ENCODE peak calls at places on chromosomes 6 and 20, in nine cellular contexts. H is HL-60, N is endothelial cell of umbilical vein, V is upper lobe of left lung, L is HepG2, O is spleen, D is GM23338, B is stomach, A is H1. Z is an unnamed sample.

GRCh38 chr6:39936857-39937256 is 2.6 kb upstream of the MOCS1 start:
- DNase-seq in H (no peak), O (no peak), B (no peak), N (no peak), A (no peak), V (no peak), D (no peak), L (no peak), Z (no peak)

GRCh38 chr20:48189177-48189576 is 403.9 kb upstream of the SULF2 start:
- DNase-seq in A (no peak), O (no peak), H (peak; percentile 1), B (no peak), L (peak; percentile 63), N (peak; percentile 5), V (no peak), D (peak; percentile 53), Z (no peak)

GRCh38 chr6:163643866-163644265 is 229.3 kb downstream of the QKI start:
- DNase-seq in L (no peak), D (no peak), B (no peak), O (no peak), A (no peak), H (no peak), V (no peak), N (no peak), Z (no peak)

GRCh38 chr20:6055161-6055783 is 1.4 kb upstream of the LRRN4 start:
- DNase-seq in O (no peak), V (no peak), D (no peak), A (no peak), B (no peak), N (no peak), H (no peak), L (no peak), Z (no peak)

GRCh38 chr6:149846321-149846720 is 17.8 kb downstream of the LRP11 start:
- DNase-seq in H (no peak), L (no peak), B (peak; percentile 48), O (no peak), N (no peak), V (peak; percentile 73), D (no peak), A (no peak), Z (no peak)

GRCh38 chr6:35518566-35519312 is 6.0 kb upstream of the TULP1 start:
- DNase-seq in N (no peak), L (no peak), O (no peak), B (no peak), H (no peak), A (no peak), V (no peak), D (no peak), Z (no peak)

GRCh38 chr20:29079769-29080690 is 2177.4 kb upstream of the DEFB115 start:
- DNase-seq in H (no peak), N (no peak), L (peak; percentile 84), O (no peak), V (no peak), A (no peak), B (no peak), D (no peak), Z (no peak)

GRCh38 chr20:32292548-32292947 is 15.1 kb downstream of the KIF3B start:
- DNase-seq in O (no peak), N (no peak), V (no peak), B (no peak), A (no peak), D (no peak), H (no peak), L (no peak), Z (no peak)

GRCh38 chr6:90216081-90216977 is 80.3 kb downstream of the BACH2 start:
- DNase-seq in N (peak; percentile 60), O (peak; percentile 83), A (no peak), H (peak; percentile 64), V (peak; percentile 35), D (peak; percentile 26), B (no peak), L (peak; percentile 33), Z (peak; percentile 20)

GRCh38 chr6:4774715-4775590 is 1.3 kb upstream of the CDYL start:
- DNase-seq in O (no peak), H (peak; percentile 51), V (peak; percentile 38), B (no peak), A (no peak), N (peak; percentile 22), L (no peak), D (peak; percentile 61), Z (peak; percentile 44)

GRCh38 chr6:3016473-3017280 is 17.0 kb downstream of the NQO2 start:
- DNase-seq in D (no peak), N (no peak), O (no peak), A (no peak), B (no peak), H (no peak), V (no peak), L (no peak), Z (no peak)

GRCh38 chr6:35092362-35093117 is 48.6 kb downstream of the TCP11 start:
- DNase-seq in D (no peak), O (no peak), H (no peak), B (no peak), N (no peak), L (no peak), V (no peak), A (no peak), Z (peak; percentile 31)

GRCh38 chr6:26501482-26501986 is 1.4 kb downstream of the BTN1A1 start:
- DNase-seq in V (peak; percentile 23), O (peak; percentile 86), L (no peak), B (peak; percentile 32), N (peak; percentile 8), H (peak; percentile 3), D (peak; percentile 77), A (peak; percentile 7), Z (peak; percentile 33)

GRCh38 chr6:41341580-41341979 is 6.2 kb downstream of the NCR2 start:
- DNase-seq in L (no peak), V (no peak), B (no peak), O (no peak), A (no peak), H (no peak), N (no peak), D (no peak), Z (no peak)

DNA sequence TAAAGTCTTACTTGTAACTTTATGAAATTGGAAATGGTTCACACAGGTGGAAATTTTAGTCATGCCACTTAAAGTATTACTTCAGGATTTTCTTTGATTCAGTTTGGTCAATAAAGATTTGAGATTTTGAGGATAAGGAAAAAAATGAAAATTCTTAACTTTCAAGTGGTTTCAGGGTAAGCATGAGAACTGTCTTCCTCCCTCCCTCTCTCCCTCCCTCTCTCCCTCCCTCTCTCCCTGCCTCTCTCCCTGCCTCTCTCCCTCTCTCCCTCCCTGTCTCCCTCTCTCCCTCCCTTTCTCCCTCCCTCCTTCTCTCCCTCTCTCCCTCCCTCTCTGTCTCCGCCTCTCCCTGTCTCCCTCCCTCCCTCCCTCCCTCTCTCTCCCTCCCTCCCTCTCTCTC is 36.9 kb downstream of the L3MBTL3 start:
- DNase-seq in N (no peak), B (no peak), D (no peak), A (no peak), H (no peak), O (no peak), V (no peak), L (no peak), Z (no peak)
- H3K4me3 ChIP-seq in N (no peak overlapping the region), B (no peak overlapping the region), D (no peak overlapping the region), A (no peak overlapping the region), H (no peak overlapping the region), O (no peak overlapping the region), V (no peak overlapping the region), L (no peak overlapping the region), Z (no peak overlapping the region)

DNA sequence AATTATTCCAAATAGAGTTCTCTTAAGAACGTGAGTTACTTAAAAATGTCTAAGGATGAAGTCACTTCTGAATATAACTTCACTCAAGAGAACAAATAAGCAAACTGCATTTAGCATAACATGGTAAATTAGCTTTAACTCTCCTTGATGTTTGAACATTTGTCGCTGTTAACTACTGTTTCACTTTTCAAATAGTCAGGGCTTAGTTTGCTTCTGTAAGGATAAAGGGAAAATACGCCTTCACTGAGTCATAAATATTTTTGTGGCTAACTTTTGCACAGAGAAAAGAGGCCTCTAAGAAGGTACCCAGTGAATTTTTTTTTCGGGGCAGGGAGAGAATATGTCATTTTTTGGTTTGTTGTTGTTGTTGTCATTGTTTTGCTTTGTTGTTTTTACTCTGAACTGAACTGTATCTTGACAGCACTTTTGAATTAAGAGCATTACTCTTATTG is 8.1 kb downstream of the PTPN1 start:
- DNase-seq in V (no peak), B (no peak), O (no peak), A (no peak), D (no peak), H (no peak), L (no peak), N (no peak), Z (no peak)
- TF ChIP-seq POLR2AphosphoS5 in V (no peak), B (no peak), O (no peak), A (no peak), D (no peak), H (no peak), L (no peak), N (no peak), Z (no peak)

GRCh38 chr6:100260584-100260983 is 204.1 kb downstream of the SIM1 start:
- DNase-seq in V (no peak), B (no peak), N (no peak), L (no peak), A (no peak), D (no peak), O (no peak), H (no peak), Z (no peak)
- TF ChIP-seq CTCF in V (no peak), B (no peak), N (no peak), L (no peak), A (no peak), D (no peak), O (no peak), H (no peak), Z (no peak)

GRCh38 chr20:49612127-49612738 is 44.3 kb upstream of the PTGIS start:
- DNase-seq in H (no peak), A (no peak), D (no peak), O (no peak), B (peak; percentile 67), N (no peak), L (peak; percentile 65), V (no peak), Z (peak; percentile 32)

GRCh38 chr20:49608752-49609670 is 41.1 kb upstream of the PTGIS start:
- DNase-seq in O (peak; percentile 93), D (peak; percentile 84), A (peak; percentile 49), V (peak; percentile 83), N (peak; percentile 61), H (peak; percentile 68), L (peak; percentile 75), B (peak; percentile 80), Z (peak; percentile 74)

GRCh38 chr20:49610701-49611538 is 43.0 kb upstream of the PTGIS start:
- DNase-seq in O (peak; percentile 95), N (peak; percentile 54), L (peak; percentile 87), A (peak; percentile 73), D (peak; percentile 98), V (peak; percentile 92), B (peak; percentile 86), H (peak; percentile 82), Z (peak; percentile 87)

GRCh38 chr20:49603209-49603627 is 35.3 kb upstream of the PTGIS start:
- DNase-seq in N (peak; percentile 39), O (no peak), H (no peak), A (no peak), B (no peak), V (no peak), D (peak; percentile 71), L (peak; percentile 84), Z (no peak)

DNA sequence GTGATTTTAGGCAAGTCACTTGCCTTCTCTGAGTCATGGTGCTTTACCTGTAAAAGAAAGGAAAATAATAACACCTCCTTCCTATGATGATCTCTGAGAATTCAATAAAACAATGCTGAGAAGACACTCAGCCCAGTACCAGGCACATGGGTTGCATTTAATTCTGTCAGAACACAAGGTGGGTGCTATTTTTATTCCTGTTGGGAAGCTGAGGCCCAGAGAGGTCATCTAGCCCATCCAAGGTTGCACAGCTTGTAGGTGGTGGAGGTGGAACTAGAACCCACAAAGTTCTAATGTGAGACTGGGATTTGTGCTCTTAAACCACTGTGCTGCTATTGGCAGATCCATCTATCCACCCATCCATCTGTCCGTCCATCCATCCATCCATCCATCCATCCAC is 39.6 kb upstream of the PTGIS start:
- DNase-seq in V (no peak), L (no peak), H (no peak), D (no peak), A (no peak), O (no peak), B (no peak), N (no peak), Z (no peak)
- H3K4me3 ChIP-seq in V (no peak overlapping the region), L (no peak overlapping the region), H (no peak overlapping the region), D (no peak overlapping the region), A (no peak overlapping the region), O (no peak overlapping the region), B (no peak overlapping the region), N (no peak overlapping the region), Z (no peak overlapping the region)

Z was measured in transverse colon.